ENCODE peak calls at places on chromosomes 3 and 15, in six cellular contexts. One of them, this sample, is unnamed.
A peak's percentile ranks its signal among the peaks of the same experiment; 100 is the strongest.

GRCh38 chr15:41967506-41968206 is 4.7 kb downstream of the EHD4 start:
- DNase-seq in activated T-helper 1 cell treated with Interleukin-2 at 50 U/mL for 16 hours: no peak
- DNase-seq in nephron progenitor cell: no peak
- DNase-seq in NCI-H1436: no peak
- DNase-seq in endodermal cell: peak; percentile 33
- DNase-seq in amygdala: no peak
- DNase-seq in this sample: no peak

GRCh38 chr3:171412054-171412453 is 48.2 kb downstream of the TNIK start:
- DNase-seq in activated T-helper 1 cell treated with Interleukin-2 at 50 U/mL for 16 hours: no peak
- DNase-seq in nephron progenitor cell: no peak
- DNase-seq in NCI-H1436: no peak
- DNase-seq in endodermal cell: no peak
- DNase-seq in amygdala: no peak
- DNase-seq in this sample: no peak

GRCh38 chr15:101206173-101206572 is 45.7 kb downstream of the CHSY1 start:
- DNase-seq in activated T-helper 1 cell treated with Interleukin-2 at 50 U/mL for 16 hours: peak; percentile 28
- DNase-seq in nephron progenitor cell: no peak
- DNase-seq in NCI-H1436: no peak
- DNase-seq in endodermal cell: no peak
- DNase-seq in amygdala: no peak
- DNase-seq in this sample: no peak

GRCh38 chr3:66468016-66468735 is 32.6 kb downstream of the LRIG1 start:
- DNase-seq in activated T-helper 1 cell treated with Interleukin-2 at 50 U/mL for 16 hours: no peak
- DNase-seq in nephron progenitor cell: no peak
- DNase-seq in NCI-H1436: no peak
- DNase-seq in endodermal cell: no peak
- DNase-seq in amygdala: no peak
- DNase-seq in this sample: no peak

GRCh38 chr3:52247455-52248164 is 2.1 kb downstream of the PPM1M start:
- DNase-seq in activated T-helper 1 cell treated with Interleukin-2 at 50 U/mL for 16 hours: no peak
- DNase-seq in nephron progenitor cell: no peak
- DNase-seq in NCI-H1436: no peak
- DNase-seq in endodermal cell: no peak
- DNase-seq in amygdala: no peak
- DNase-seq in this sample: peak; percentile 39

GRCh38 chr3:117818592-117818991 is 1109.0 kb downstream of the TUSC7 start:
- DNase-seq in activated T-helper 1 cell treated with Interleukin-2 at 50 U/mL for 16 hours: no peak
- DNase-seq in nephron progenitor cell: no peak
- DNase-seq in NCI-H1436: no peak
- DNase-seq in endodermal cell: no peak
- DNase-seq in amygdala: no peak
- DNase-seq in this sample: no peak

GRCh38 chr3:99549918-99550603 is 88.3 kb upstream of the COL8A1 start:
- DNase-seq in activated T-helper 1 cell treated with Interleukin-2 at 50 U/mL for 16 hours: no peak
- DNase-seq in nephron progenitor cell: no peak
- DNase-seq in NCI-H1436: no peak
- DNase-seq in endodermal cell: no peak
- DNase-seq in amygdala: no peak
- DNase-seq in this sample: no peak

GRCh38 chr3:103126111-103126510 is 691.3 kb downstream of the ZPLD1 start:
- DNase-seq in activated T-helper 1 cell treated with Interleukin-2 at 50 U/mL for 16 hours: no peak
- DNase-seq in nephron progenitor cell: no peak
- DNase-seq in NCI-H1436: no peak
- DNase-seq in endodermal cell: no peak
- DNase-seq in amygdala: no peak
- DNase-seq in this sample: no peak

GRCh38 chr15:42474857-42475256 is 16.1 kb downstream of the ZNF106 start:
- DNase-seq in activated T-helper 1 cell treated with Interleukin-2 at 50 U/mL for 16 hours: no peak
- DNase-seq in nephron progenitor cell: no peak
- DNase-seq in NCI-H1436: no peak
- DNase-seq in endodermal cell: no peak
- DNase-seq in amygdala: no peak
- DNase-seq in this sample: no peak

GRCh38 chr15:56042982-56043980 is 49.9 kb upstream of the NEDD4 start:
- DNase-seq in activated T-helper 1 cell treated with Interleukin-2 at 50 U/mL for 16 hours: peak; percentile 10
- DNase-seq in nephron progenitor cell: no peak
- DNase-seq in NCI-H1436: no peak
- DNase-seq in endodermal cell: no peak
- DNase-seq in amygdala: no peak
- DNase-seq in this sample: no peak

GRCh38 chr3:42117175-42118008 is 26.2 kb downstream of the TRAK1 start:
- DNase-seq in activated T-helper 1 cell treated with Interleukin-2 at 50 U/mL for 16 hours: no peak
- DNase-seq in nephron progenitor cell: no peak
- DNase-seq in NCI-H1436: no peak
- DNase-seq in endodermal cell: peak; percentile 86
- DNase-seq in amygdala: peak; percentile 42
- DNase-seq in this sample: peak; percentile 56

This sample was measured in H7.